ENCODE peak calls at places on chromosomes 1 and 21, in six cellular contexts. One of them, this sample, is unnamed.

GRCh38 chr1:51568231-51568935 is 48.5 kb upstream of the OSBPL9 start:
- DNase-seq in kidney epithelial cell: no peak
- DNase-seq in A549: no peak
- DNase-seq in breast epithelium: no peak
- DNase-seq in pancreas: no peak
- DNase-seq in AG04449: no peak
- DNase-seq in this sample: no peak

GRCh38 chr1:2853711-2854110 is 52.2 kb upstream of the TTC34 start:
- DNase-seq in A549: no peak
- DNase-seq in breast epithelium: no peak
- DNase-seq in kidney epithelial cell: no peak
- DNase-seq in pancreas: peak
- DNase-seq in AG04449: no peak
- DNase-seq in this sample: no peak

GRCh38 chr1:150235436-150235851 is 468 bp downstream of the ANP32E start:
- DNase-seq in AG04449: no peak
- DNase-seq in breast epithelium: peak
- DNase-seq in A549: peak
- DNase-seq in pancreas: no peak
- DNase-seq in kidney epithelial cell: no peak
- DNase-seq in this sample: no peak

GRCh38 chr21:37119421-37120218 is 46.6 kb downstream of the TTC3 start:
- DNase-seq in pancreas: no peak
- DNase-seq in A549: no peak
- DNase-seq in AG04449: no peak
- DNase-seq in breast epithelium: no peak
- DNase-seq in kidney epithelial cell: no peak
- DNase-seq in this sample: no peak

GRCh38 chr1:146034976-146035469 is 13.5 kb upstream of the HJV start:
- DNase-seq in kidney epithelial cell: no peak
- DNase-seq in AG04449: no peak
- DNase-seq in pancreas: no peak
- DNase-seq in A549: peak
- DNase-seq in breast epithelium: no peak
- DNase-seq in this sample: no peak

GRCh38 chr21:45497846-45498645 is 44.2 kb downstream of the SLC19A1 start:
- DNase-seq in kidney epithelial cell: no peak
- DNase-seq in A549: no peak
- DNase-seq in pancreas: peak
- DNase-seq in AG04449: no peak
- DNase-seq in breast epithelium: no peak
- DNase-seq in this sample: no peak

GRCh38 chr1:115469703-115470476 is 131.8 kb upstream of the NGF start:
- DNase-seq in kidney epithelial cell: peak
- DNase-seq in pancreas: peak
- DNase-seq in AG04449: no peak
- DNase-seq in A549: peak
- DNase-seq in breast epithelium: no peak
- DNase-seq in this sample: no peak

GRCh38 chr1:58783090-58783992 is 506 bp downstream of the JUN start:
- DNase-seq in kidney epithelial cell: no peak
- DNase-seq in breast epithelium: peak
- DNase-seq in AG04449: no peak
- DNase-seq in A549: no peak
- DNase-seq in pancreas: peak
- DNase-seq in this sample: no peak

GRCh38 chr21:33608559-33608958 is 20.1 kb upstream of the DONSON start:
- DNase-seq in AG04449: no peak
- DNase-seq in kidney epithelial cell: no peak
- DNase-seq in pancreas: no peak
- DNase-seq in A549: no peak
- DNase-seq in breast epithelium: no peak
- DNase-seq in this sample: no peak

GRCh38 chr1:13812456-13813397 is 112.7 kb downstream of the PRDM2 start:
- DNase-seq in kidney epithelial cell: peak
- DNase-seq in A549: no peak
- DNase-seq in pancreas: no peak
- DNase-seq in breast epithelium: no peak
- DNase-seq in AG04449: no peak
- DNase-seq in this sample: no peak

GRCh38 chr1:206442101-206442500 is 28.2 kb upstream of the IKBKE start:
- DNase-seq in A549: no peak
- DNase-seq in AG04449: no peak
- DNase-seq in breast epithelium: no peak
- DNase-seq in pancreas: no peak
- DNase-seq in kidney epithelial cell: peak
- DNase-seq in this sample: no peak

GRCh38 chr21:25501996-25502665 is 105.2 kb downstream of the MRPL39 start:
- DNase-seq in breast epithelium: no peak
- DNase-seq in A549: no peak
- DNase-seq in kidney epithelial cell: no peak
- DNase-seq in AG04449: no peak
- DNase-seq in pancreas: no peak
- DNase-seq in this sample: no peak

GRCh38 chr1:238562376-238562775 is 671.7 kb upstream of the ZP4 start:
- DNase-seq in kidney epithelial cell: no peak
- DNase-seq in breast epithelium: no peak
- DNase-seq in A549: no peak
- DNase-seq in pancreas: no peak
- DNase-seq in AG04449: peak
- DNase-seq in this sample: peak

GRCh38 chr1:67771152-67771551 is 62.1 kb downstream of the GNG12 start:
- DNase-seq in AG04449: peak
- DNase-seq in kidney epithelial cell: peak
- DNase-seq in breast epithelium: no peak
- DNase-seq in pancreas: no peak
- DNase-seq in A549: no peak
- DNase-seq in this sample: no peak

GRCh38 chr1:118984990-118985608 is 3.0 kb downstream of the TBX15 start:
- DNase-seq in kidney epithelial cell: no peak
- DNase-seq in AG04449: no peak
- DNase-seq in pancreas: no peak
- DNase-seq in A549: no peak
- DNase-seq in breast epithelium: no peak
- DNase-seq in this sample: no peak

GRCh38 chr1:217614319-217614718 is 16.6 kb downstream of the GPATCH2 start:
- DNase-seq in A549: no peak
- DNase-seq in breast epithelium: no peak
- DNase-seq in kidney epithelial cell: no peak
- DNase-seq in AG04449: no peak
- DNase-seq in pancreas: no peak
- DNase-seq in this sample: no peak

GRCh38 chr21:31078796-31079195 is 40.5 kb upstream of the KRTAP19-8 start:
- DNase-seq in kidney epithelial cell: no peak
- DNase-seq in breast epithelium: no peak
- DNase-seq in AG04449: no peak
- DNase-seq in A549: no peak
- DNase-seq in pancreas: no peak
- DNase-seq in this sample: no peak

GRCh38 chr1:58649555-58649954 is 50.3 kb downstream of the MYSM1 start:
- DNase-seq in AG04449: no peak
- DNase-seq in breast epithelium: no peak
- DNase-seq in kidney epithelial cell: no peak
- DNase-seq in pancreas: peak
- DNase-seq in A549: no peak
- DNase-seq in this sample: no peak

GRCh38 chr1:68120136-68120791 is 69.8 kb upstream of the DIRAS3 start:
- DNase-seq in A549: peak
- DNase-seq in AG04449: peak
- DNase-seq in kidney epithelial cell: no peak
- DNase-seq in breast epithelium: no peak
- DNase-seq in pancreas: no peak
- DNase-seq in this sample: peak

GRCh38 chr1:172145231-172145651 is 275.2 kb upstream of the C1orf105 start:
- DNase-seq in breast epithelium: no peak
- DNase-seq in AG04449: no peak
- DNase-seq in pancreas: no peak
- DNase-seq in kidney epithelial cell: no peak
- DNase-seq in A549: no peak
- DNase-seq in this sample: no peak

GRCh38 chr1:100538935-100539835 is 1.2 kb downstream of the GPR88 start:
- DNase-seq in A549: no peak
- DNase-seq in breast epithelium: no peak
- DNase-seq in AG04449: no peak
- DNase-seq in pancreas: peak
- DNase-seq in kidney epithelial cell: no peak
- DNase-seq in this sample: no peak

GRCh38 chr1:225447649-225448048 is 19.8 kb upstream of the LBR start:
- DNase-seq in AG04449: no peak
- DNase-seq in kidney epithelial cell: no peak
- DNase-seq in breast epithelium: no peak
- DNase-seq in A549: no peak
- DNase-seq in pancreas: no peak
- DNase-seq in this sample: no peak

GRCh38 chr1:85279463-85280080 is 3.1 kb upstream of the BCL10 start:
- DNase-seq in breast epithelium: no peak
- DNase-seq in pancreas: no peak
- DNase-seq in A549: no peak
- DNase-seq in AG04449: no peak
- DNase-seq in kidney epithelial cell: no peak
- DNase-seq in this sample: no peak

GRCh38 chr1:196160066-196160795 is 448.0 kb downstream of the KCNT2 start:
- DNase-seq in pancreas: no peak
- DNase-seq in kidney epithelial cell: no peak
- DNase-seq in A549: no peak
- DNase-seq in AG04449: no peak
- DNase-seq in breast epithelium: no peak
- DNase-seq in this sample: peak

GRCh38 chr1:22739648-22740385 is 29.2 kb downstream of the EPHB2 start:
- DNase-seq in AG04449: peak
- DNase-seq in A549: peak
- DNase-seq in breast epithelium: no peak
- DNase-seq in kidney epithelial cell: peak
- DNase-seq in pancreas: no peak
- DNase-seq in this sample: peak

GRCh38 chr1:22217811-22218460 is 75.0 kb upstream of the WNT4 start:
- DNase-seq in pancreas: no peak
- DNase-seq in AG04449: no peak
- DNase-seq in kidney epithelial cell: no peak
- DNase-seq in A549: no peak
- DNase-seq in breast epithelium: no peak
- DNase-seq in this sample: no peak

GRCh38 chr1:182175340-182176068 is 114.0 kb upstream of the ZNF648 start:
- DNase-seq in breast epithelium: no peak
- DNase-seq in AG04449: no peak
- DNase-seq in A549: no peak
- DNase-seq in kidney epithelial cell: no peak
- DNase-seq in pancreas: no peak
- DNase-seq in this sample: no peak

GRCh38 chr1:11080931-11081330 is 18.7 kb downstream of the EXOSC10 start:
- DNase-seq in pancreas: peak
- DNase-seq in breast epithelium: peak
- DNase-seq in A549: no peak
- DNase-seq in AG04449: no peak
- DNase-seq in kidney epithelial cell: no peak
- DNase-seq in this sample: no peak

GRCh38 chr1:108117908-108118902 is 81.9 kb downstream of the SLC25A24 start:
- DNase-seq in A549: no peak
- DNase-seq in breast epithelium: no peak
- DNase-seq in pancreas: no peak
- DNase-seq in kidney epithelial cell: peak
- DNase-seq in AG04449: peak
- DNase-seq in this sample: peak

GRCh38 chr1:50659107-50659628 is 235.9 kb upstream of the DMRTA2 start:
- DNase-seq in pancreas: no peak
- DNase-seq in AG04449: no peak
- DNase-seq in A549: no peak
- DNase-seq in breast epithelium: no peak
- DNase-seq in kidney epithelial cell: no peak
- DNase-seq in this sample: no peak

GRCh38 chr1:2533356-2533755 is 3.3 kb upstream of the HES5 start:
- DNase-seq in AG04449: no peak
- DNase-seq in pancreas: no peak
- DNase-seq in breast epithelium: no peak
- DNase-seq in A549: no peak
- DNase-seq in kidney epithelial cell: no peak
- DNase-seq in this sample: no peak

GRCh38 chr1:1599030-1599916 is 662 bp downstream of the FNDC10 start:
- DNase-seq in breast epithelium: no peak
- DNase-seq in A549: no peak
- DNase-seq in AG04449: no peak
- DNase-seq in kidney epithelial cell: no peak
- DNase-seq in pancreas: peak
- DNase-seq in this sample: no peak

GRCh38 chr21:15193937-15194336 is 129.1 kb upstream of the NRIP1 start:
- DNase-seq in kidney epithelial cell: no peak
- DNase-seq in pancreas: no peak
- DNase-seq in AG04449: no peak
- DNase-seq in A549: no peak
- DNase-seq in breast epithelium: no peak
- DNase-seq in this sample: no peak

GRCh38 chr1:238119060-238119459 is 228.3 kb upstream of the ZP4 start:
- DNase-seq in breast epithelium: no peak
- DNase-seq in kidney epithelial cell: no peak
- DNase-seq in A549: no peak
- DNase-seq in pancreas: no peak
- DNase-seq in AG04449: no peak
- DNase-seq in this sample: no peak

GRCh38 chr1:218851601-218852000 is 322.1 kb upstream of the LYPLAL1 start:
- DNase-seq in kidney epithelial cell: no peak
- DNase-seq in breast epithelium: no peak
- DNase-seq in AG04449: no peak
- DNase-seq in pancreas: no peak
- DNase-seq in A549: no peak
- DNase-seq in this sample: no peak
- TF ChIP-seq CTCF in kidney epithelial cell: no peak
- TF ChIP-seq CTCF in breast epithelium: no peak
- TF ChIP-seq CTCF in AG04449: no peak
- TF ChIP-seq CTCF in pancreas: no peak
- TF ChIP-seq CTCF in A549: no peak
- TF ChIP-seq CTCF in this sample: no peak

GRCh38 chr1:177171536-177172123 is 872 bp downstream of the BRINP2 start:
- DNase-seq in A549: no peak
- DNase-seq in breast epithelium: no peak
- DNase-seq in AG04449: no peak
- DNase-seq in pancreas: no peak
- DNase-seq in kidney epithelial cell: no peak
- DNase-seq in this sample: no peak
- H3K4me3 ChIP-seq in A549: peak
- H3K4me3 ChIP-seq in breast epithelium: peak
- H3K4me3 ChIP-seq in AG04449: no peak
- H3K4me3 ChIP-seq in pancreas: no peak
- H3K4me3 ChIP-seq in kidney epithelial cell: no peak
- H3K4me3 ChIP-seq in this sample: no peak

DNA sequence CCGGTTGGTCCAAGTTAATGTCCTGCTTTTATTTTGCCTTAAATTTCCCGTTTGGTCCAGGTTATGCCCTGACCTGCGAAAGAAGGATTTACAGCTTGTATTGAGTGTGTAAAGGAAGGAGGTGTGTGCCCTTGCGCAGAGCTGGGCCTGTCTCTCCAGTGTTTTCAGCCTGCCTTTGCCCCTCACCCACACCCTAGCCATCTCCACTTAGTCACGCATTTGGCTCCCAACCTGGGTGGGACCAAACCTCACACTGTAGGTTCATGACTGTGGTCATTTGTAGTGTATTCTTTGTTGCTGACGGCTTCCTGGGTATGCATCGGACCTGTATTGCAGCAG is 567 bp upstream of the SRSF10 start:
- DNase-seq in kidney epithelial cell: no peak
- DNase-seq in breast epithelium: no peak
- DNase-seq in pancreas: no peak
- DNase-seq in AG04449: no peak
- DNase-seq in A549: no peak
- DNase-seq in this sample: no peak
- TF ChIP-seq CTCF in kidney epithelial cell: no peak
- TF ChIP-seq CTCF in breast epithelium: no peak
- TF ChIP-seq CTCF in pancreas: no peak
- TF ChIP-seq CTCF in AG04449: no peak
- TF ChIP-seq CTCF in A549: no peak
- TF ChIP-seq CTCF in this sample: no peak

GRCh38 chr21:42790520-42790919 is 88.8 kb downstream of the WDR4 start:
- DNase-seq in pancreas: no peak
- DNase-seq in breast epithelium: no peak
- DNase-seq in AG04449: no peak
- DNase-seq in A549: no peak
- DNase-seq in kidney epithelial cell: no peak
- DNase-seq in this sample: no peak
- H3K4me3 ChIP-seq in pancreas: no peak
- H3K4me3 ChIP-seq in breast epithelium: no peak
- H3K4me3 ChIP-seq in AG04449: no peak
- H3K4me3 ChIP-seq in A549: no peak
- H3K4me3 ChIP-seq in kidney epithelial cell: no peak
- H3K4me3 ChIP-seq in this sample: no peak

This sample was measured in AG09309.